ENCODE peak calls at places on chromosomes 2 and 18, in seven cellular contexts. F is right lobe of liver, X is spleen, O is HepG2, Z is gastrocnemius medialis, B is body of pancreas, L is IMR-90. W is an unnamed sample. For H3K4me1, the result is how much of the 10 kb centered on the place peaks cover.

GRCh38 chr2:190882831-190883582 is 2.4 kb downstream of the GLS start:
- DNase-seq in Z (no peak), F (no peak), O (no peak), B (no peak), X (no peak), L (no peak), W (no peak)

GRCh38 chr2:63888490-63889402 is 47.0 kb downstream of the UGP2 start:
- DNase-seq in Z (peak), F (no peak), B (peak), L (peak), O (peak), X (no peak), W (no peak)

GRCh38 chr2:3827673-3828575 is 124.5 kb downstream of the DCDC2C start:
- DNase-seq in F (peak), B (peak), Z (no peak), L (peak), X (no peak), O (no peak), W (no peak)

GRCh38 chr18:35378206-35378795 is 1.2 kb upstream of the ZNF396 start:
- DNase-seq in F (no peak), X (no peak), O (no peak), B (no peak), Z (no peak), L (peak), W (no peak)

GRCh38 chr2:195575879-195576391 is 81.1 kb upstream of the SLC39A10 start:
- DNase-seq in B (peak), F (no peak), Z (no peak), O (peak), L (peak), X (peak), W (no peak)

GRCh38 chr18:43665239-43665788 is 388.0 kb upstream of the SYT4 start:
- DNase-seq in F (no peak), L (peak), O (no peak), X (no peak), B (no peak), Z (no peak), W (no peak)

GRCh38 chr2:109031481-109032228 is 42.6 kb upstream of the EDAR start:
- DNase-seq in Z (no peak), L (peak), F (peak), O (peak), B (peak), X (peak), W (peak)

GRCh38 chr2:163341426-163341825 is 394.4 kb downstream of the FIGN start:
- DNase-seq in X (no peak), B (no peak), F (no peak), L (peak), Z (no peak), O (no peak), W (no peak)

GRCh38 chr2:220940646-220941045 is 631.5 kb downstream of the EPHA4 start:
- DNase-seq in L (no peak), X (no peak), O (no peak), B (no peak), Z (no peak), F (no peak), W (no peak)

GRCh38 chr2:9658972-9659371 is 28.2 kb upstream of the YWHAQ start:
- DNase-seq in F (no peak), Z (no peak), O (no peak), X (no peak), L (peak), B (no peak), W (no peak)

GRCh38 chr2:8264981-8265380 is 416.9 kb upstream of the ID2 start:
- DNase-seq in O (no peak), F (no peak), B (no peak), L (no peak), X (no peak), Z (no peak), W (no peak)

GRCh38 chr2:205352593-205352992 is 329.7 kb upstream of the NRP2 start:
- DNase-seq in Z (no peak), B (no peak), O (no peak), F (no peak), X (no peak), L (peak), W (no peak)

GRCh38 chr18:63506336-63506646 is 29.5 kb downstream of the SERPINB5 start:
- DNase-seq in X (no peak), Z (no peak), F (no peak), O (no peak), B (no peak), L (no peak), W (no peak)

GRCh38 chr2:64943387-64944150 is 45.6 kb upstream of the SLC1A4 start:
- DNase-seq in X (peak), B (peak), O (peak), Z (peak), F (peak), L (peak), W (peak)

GRCh38 chr2:46320141-46320567 is 22.9 kb downstream of the EPAS1 start:
- DNase-seq in O (no peak), X (no peak), F (no peak), L (no peak), B (peak), Z (no peak), W (no peak)

GRCh38 chr18:8835556-8835955 is 130.2 kb downstream of the MTCL1 start:
- DNase-seq in Z (peak), O (no peak), B (no peak), L (peak), X (no peak), F (peak), W (no peak)

GRCh38 chr18:77131652-77132368 is 773 bp downstream of the MBP start:
- DNase-seq in O (no peak), B (peak), X (peak), F (peak), Z (peak), L (no peak), W (peak)

GRCh38 chr2:7692657-7693161 is 775.5 kb downstream of the RNF144A start:
- DNase-seq in B (peak), X (no peak), O (no peak), Z (no peak), L (peak), F (no peak), W (no peak)

GRCh38 chr2:83196225-83196624 is 1262.9 kb downstream of the SUCLG1 start:
- DNase-seq in L (peak), X (no peak), O (peak), Z (no peak), F (no peak), B (no peak), W (no peak)

GRCh38 chr18:3799515-3799914 is 349.5 kb downstream of the TGIF1 start:
- DNase-seq in L (peak), B (no peak), F (no peak), X (no peak), O (no peak), Z (no peak), W (no peak)

GRCh38 chr18:65751145-65752085 is 603 bp downstream of the CDH7 start:
- DNase-seq in L (no peak), F (no peak), O (no peak), B (no peak), Z (no peak), X (no peak), W (no peak)

GRCh38 chr2:8987413-8987812 is 16.1 kb downstream of the MBOAT2 start:
- DNase-seq in F (no peak), B (no peak), L (peak), O (no peak), X (no peak), Z (no peak), W (no peak)

GRCh38 chr2:171522057-171522803 is at the start of gene CYBRD1:
- DNase-seq in Z (peak), X (peak), B (peak), O (no peak), L (peak), F (peak), W (peak)

DNA sequence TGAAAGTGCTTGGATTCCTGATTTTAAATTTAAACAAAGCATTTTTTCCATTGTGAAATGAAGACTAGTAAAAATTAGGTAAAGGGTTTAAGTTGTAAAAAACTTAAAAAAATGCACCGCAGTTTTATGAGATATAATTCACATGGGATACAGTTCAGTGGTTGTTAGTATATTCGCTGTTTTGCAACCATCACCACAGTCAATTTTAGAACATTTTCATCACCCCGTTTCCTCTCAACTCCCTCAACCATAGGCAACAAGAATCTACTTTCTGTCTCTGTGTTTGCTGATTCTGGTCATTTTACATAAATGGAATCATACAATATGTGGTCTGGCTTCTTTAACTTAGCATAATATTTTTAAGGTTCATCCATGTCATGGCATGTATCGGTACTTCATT is 4.0 kb downstream of the DGKD start:
- DNase-seq in X (no peak), F (no peak), O (no peak), L (no peak), Z (no peak), B (no peak), W (no peak)
- H3K4me1 ChIP-seq in X (under half), F (under half), O (half or more), L (under half), Z (under half), B (under half), W (under half)

GRCh38 chr2:12106440-12107080 is 360.1 kb downstream of the LPIN1 start:
- DNase-seq in B (peak), Z (peak), X (no peak), F (peak), O (no peak), L (peak), W (no peak)

GRCh38 chr2:12109363-12110017 is 363.1 kb downstream of the LPIN1 start:
- DNase-seq in Z (no peak), F (no peak), X (no peak), O (peak), L (no peak), B (no peak), W (no peak)

GRCh38 chr2:12113364-12113763 is 366.9 kb downstream of the LPIN1 start:
- DNase-seq in O (no peak), X (no peak), Z (no peak), L (no peak), B (no peak), F (no peak), W (no peak)

GRCh38 chr2:12107849-12108420 is 361.5 kb downstream of the LPIN1 start:
- DNase-seq in F (peak), X (no peak), L (peak), Z (no peak), O (no peak), B (peak), W (no peak)

GRCh38 chr2:12110074-12110473 is 363.6 kb downstream of the LPIN1 start:
- DNase-seq in L (peak), O (no peak), F (no peak), Z (no peak), X (no peak), B (no peak), W (no peak)
- TF ChIP-seq POLR2A in L (no peak), O (no peak), F (no peak), Z (no peak), X (no peak), B (no peak), W (no peak)

DNA sequence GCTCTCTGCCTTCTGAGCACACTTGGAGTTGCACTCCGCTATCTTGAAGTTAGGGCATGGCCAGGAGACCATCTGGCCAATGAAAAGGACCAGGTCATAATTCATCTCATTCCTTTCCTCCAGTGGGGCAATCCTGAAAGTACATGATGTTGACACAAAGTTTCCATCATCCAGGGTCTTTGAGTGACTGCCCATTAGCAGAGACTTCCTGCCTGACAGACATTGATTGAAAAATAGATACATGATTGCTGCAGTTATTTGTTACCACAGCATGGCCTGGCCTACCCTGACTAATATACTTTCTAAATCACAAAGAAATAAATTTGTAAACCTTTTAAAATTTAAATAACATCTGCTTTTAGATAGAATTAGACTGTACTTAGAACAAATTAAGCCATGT is 50.0 kb upstream of the SCG2 start:
- DNase-seq in Z (no peak), L (no peak), O (no peak), F (no peak), X (no peak), B (no peak), W (no peak)
- H3K4me1 ChIP-seq in Z (under half), L (under half), O (under half), F (under half), X (under half), B (under half), W (under half)

GRCh38 chr2:26786207-26787023 is 559 bp downstream of the CENPA start:
- DNase-seq in L (no peak), Z (no peak), O (no peak), X (peak), B (no peak), F (peak), W (no peak)
- TF ChIP-seq POLR2A in L (no peak), Z (no peak), O (no peak), X (no peak), B (no peak), F (no peak), W (no peak)

GRCh38 chr18:13241083-13241892 is 22.7 kb downstream of the LDLRAD4 start:
- DNase-seq in Z (no peak), F (no peak), B (no peak), O (no peak), X (peak), L (no peak), W (no peak)

GRCh38 chr18:13240060-13240725 is 21.6 kb downstream of the LDLRAD4 start:
- DNase-seq in X (peak), Z (no peak), F (no peak), B (no peak), L (no peak), O (no peak), W (no peak)

GRCh38 chr18:13241893-13242175 is 23.3 kb downstream of the LDLRAD4 start:
- DNase-seq in O (no peak), L (no peak), Z (no peak), B (no peak), F (no peak), X (peak), W (no peak)

GRCh38 chr18:13237641-13238040 is 19.1 kb downstream of the LDLRAD4 start:
- DNase-seq in O (no peak), X (no peak), B (no peak), L (no peak), F (no peak), Z (no peak), W (no peak)

DNA sequence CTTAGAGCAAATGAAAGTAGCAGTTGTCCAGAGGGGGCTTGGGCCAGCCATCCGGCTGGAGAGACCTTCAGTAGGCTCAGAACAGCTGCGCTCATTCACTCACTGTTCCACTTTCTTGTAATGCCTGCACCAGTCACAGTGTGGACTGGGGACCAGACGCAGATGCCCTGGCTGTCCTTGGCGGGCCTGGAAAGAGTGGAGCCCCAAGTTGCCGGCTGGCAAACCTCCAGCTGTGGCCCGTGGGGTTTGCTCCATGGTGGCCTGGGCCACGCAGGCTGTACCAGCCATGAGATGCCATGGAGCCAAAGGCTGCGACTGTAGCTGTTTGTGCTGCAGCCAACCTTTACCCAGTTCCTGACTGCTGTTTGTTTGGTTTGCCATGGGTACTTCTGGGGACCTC is 21.0 kb downstream of the LDLRAD4 start:
- DNase-seq in Z (no peak), O (no peak), X (peak), L (no peak), F (no peak), B (no peak), W (no peak)
- H3K4me1 ChIP-seq in Z (under half), O (under half), X (under half), L (under half), F (under half), B (under half), W (under half)

DNA sequence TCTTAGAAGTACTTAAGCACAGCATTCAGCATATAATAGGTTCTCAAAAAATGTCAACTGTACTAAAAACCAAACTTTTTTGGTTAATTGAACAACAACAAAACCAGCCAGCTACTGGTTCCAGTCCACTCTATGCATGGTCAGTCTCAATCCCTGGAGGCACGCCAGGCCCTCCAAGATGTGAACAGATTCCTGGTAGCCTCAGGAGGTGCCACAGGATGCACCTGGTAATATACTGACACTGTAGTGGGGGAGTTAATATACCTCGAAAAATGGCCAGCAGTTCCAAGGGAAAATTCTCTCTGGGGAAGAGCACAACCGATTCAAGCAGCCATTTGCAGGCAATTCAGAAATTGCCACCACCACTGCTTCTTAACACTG is 3.6 kb downstream of the MGAT4A start:
- DNase-seq in O (no peak), Z (no peak), B (no peak), X (no peak), F (no peak), L (no peak), W (no peak)
- TF ChIP-seq POLR2A in O (no peak), Z (no peak), B (no peak), X (no peak), F (no peak), L (no peak), W (no peak)

GRCh38 chr2:230325316-230326243 is 1.4 kb upstream of the SP140L start:
- DNase-seq in O (no peak), B (no peak), L (no peak), X (peak), Z (no peak), F (no peak), W (no peak)

GRCh38 chr2:230324503-230324902 is 2.5 kb upstream of the SP140L start:
- DNase-seq in X (no peak), O (no peak), B (no peak), F (no peak), L (no peak), Z (no peak), W (no peak)

GRCh38 chr2:230321031-230321430 is 6.0 kb upstream of the SP140L start:
- DNase-seq in F (no peak), Z (no peak), B (no peak), X (peak), O (no peak), L (no peak), W (no peak)

GRCh38 chr2:230323385-230324106 is 3.4 kb upstream of the SP140L start:
- DNase-seq in Z (no peak), L (no peak), O (peak), B (no peak), X (peak), F (no peak), W (no peak)

GRCh38 chr2:230322561-230323384 is 4.2 kb upstream of the SP140L start:
- DNase-seq in O (no peak), B (no peak), L (no peak), F (no peak), Z (no peak), X (peak), W (no peak)
- H3K4me1 ChIP-seq in O (under half), B (under half), L (under half), F (under half), Z (under half), X (under half), W (under half)

W was measured in ovary.